ENCODE peak calls at places on chromosomes 3 and 15, in ten cellular contexts. Y is MG63; N is GM04503; M is NCI-H510A treated with DMSO at 0.1 percent for 48 hours; Z is ELR; V is activated CD4-positive, alpha-beta T cell treated with anti-CD3 and anti-CD28 coated beads, Interleukin-2, amount 10 ng/mL, durations not matched to agents 7 days and 5 days; I is GM04504; W is brain microvascular endothelial cell; F is activated gamma-delta T cell treated with Interleukin-2 at 50 U/mL for 16 hours; C is progenitor cell of endocrine pancreas. J is an unnamed sample.

GRCh38 chr3:124268355-124268754 is 276.4 kb upstream of the ROPN1 start:
- DNase-seq in V (no peak), W (no peak), M (no peak), F (no peak), I (no peak), N (no peak), C (no peak), Z (no peak), Y (no peak), J (no peak)

GRCh38 chr15:76162784-76163428 is 103.1 kb downstream of the TMEM266 start:
- DNase-seq in C (no peak), I (no peak), F (no peak), Z (no peak), Y (peak; percentile 72), M (no peak), N (no peak), V (no peak), W (no peak), J (no peak)

GRCh38 chr15:71115567-71116351 is 488 bp downstream of the THSD4 start:
- DNase-seq in I (no peak), F (no peak), C (peak; percentile 42), Y (peak; percentile 71), V (no peak), Z (peak; percentile 70), M (peak; percentile 12), N (no peak), W (peak; percentile 41), J (no peak)

GRCh38 chr3:124883766-124884473 is 3.2 kb downstream of the ITGB5 start:
- DNase-seq in M (no peak), F (no peak), C (no peak), V (no peak), I (no peak), Y (peak; percentile 55), Z (peak; percentile 82), N (no peak), W (no peak), J (no peak)

GRCh38 chr3:71087109-71088018 is 496.2 kb downstream of the FOXP1 start:
- DNase-seq in W (peak; percentile 78), M (no peak), Y (no peak), N (no peak), I (no peak), Z (peak; percentile 69), V (peak; percentile 59), C (no peak), F (peak; percentile 16), J (no peak)

GRCh38 chr3:133893683-133894333 is 1.9 kb downstream of the RAB6B start:
- DNase-seq in W (no peak), I (no peak), F (no peak), Y (no peak), V (no peak), M (no peak), C (no peak), N (no peak), Z (no peak), J (no peak)

GRCh38 chr3:141915016-141915415 is 38.6 kb downstream of the ATP1B3 start:
- DNase-seq in C (no peak), W (peak; percentile 28), N (no peak), M (no peak), Y (no peak), V (no peak), F (no peak), Z (no peak), I (no peak), J (no peak)

GRCh38 chr3:46667657-46668056 is 25.8 kb downstream of the ALS2CL start:
- DNase-seq in F (no peak), V (no peak), N (no peak), I (no peak), Y (no peak), W (no peak), M (no peak), C (no peak), Z (no peak), J (no peak)

GRCh38 chr15:92645051-92645631 is 10.4 kb downstream of the FAM174B start:
- DNase-seq in Z (no peak), F (no peak), I (no peak), V (no peak), M (no peak), C (no peak), W (no peak), N (no peak), Y (no peak), J (no peak)

GRCh38 chr3:145282505-145282904 is 878.5 kb downstream of the PLOD2 start:
- DNase-seq in C (no peak), M (no peak), Y (no peak), N (no peak), F (no peak), W (no peak), Z (no peak), I (no peak), V (no peak), J (no peak)

GRCh38 chr3:71495708-71496472 is 87.6 kb downstream of the FOXP1 start:
- DNase-seq in F (no peak), N (peak; percentile 83), Z (peak; percentile 89), C (no peak), W (peak; percentile 96), Y (peak; percentile 49), V (peak; percentile 16), I (peak; percentile 71), M (no peak), J (no peak)

GRCh38 chr3:169678122-169678521 is 14.6 kb upstream of the MECOM start:
- DNase-seq in C (no peak), M (no peak), W (no peak), I (no peak), Z (no peak), N (no peak), V (no peak), Y (no peak), F (no peak), J (no peak)

GRCh38 chr15:57563416-57563815 is 28.3 kb upstream of the MYZAP start:
- DNase-seq in C (no peak), W (no peak), M (no peak), Z (no peak), V (no peak), N (no peak), Y (no peak), F (no peak), I (no peak), J (no peak)

GRCh38 chr15:75891895-75892294 is 11.8 kb upstream of the FBXO22 start:
- DNase-seq in W (peak; percentile 92), N (peak; percentile 65), M (no peak), V (no peak), Y (peak; percentile 14), C (no peak), Z (peak; percentile 89), F (no peak), I (peak; percentile 58), J (no peak)

GRCh38 chr3:179027326-179027900 is 44.2 kb downstream of the ZMAT3 start:
- DNase-seq in I (no peak), M (no peak), Z (no peak), F (no peak), Y (no peak), C (no peak), N (no peak), W (peak; percentile 79), V (peak; percentile 30), J (no peak)

GRCh38 chr3:38226273-38226672 is 39.3 kb upstream of the SLC22A13 start:
- DNase-seq in M (no peak), Z (peak; percentile 83), V (no peak), W (peak; percentile 14), Y (no peak), F (no peak), I (no peak), C (no peak), N (peak; percentile 15), J (no peak)

GRCh38 chr3:101518421-101518871 is 5.4 kb upstream of the SENP7 start:
- DNase-seq in N (no peak), C (no peak), W (no peak), Y (no peak), I (no peak), F (peak; percentile 37), Z (peak; percentile 58), V (peak; percentile 57), M (peak; percentile 62), J (no peak)

GRCh38 chr3:131903988-131904415 is 130.8 kb downstream of the CPNE4 start:
- DNase-seq in N (peak; percentile 96), V (no peak), Z (peak; percentile 88), W (peak; percentile 91), C (no peak), I (peak; percentile 93), F (no peak), Y (peak; percentile 85), M (no peak), J (no peak)

GRCh38 chr3:100400424-100400781 is 486 bp downstream of the TOMM70 start:
- DNase-seq in I (no peak), Y (peak; percentile 35), Z (peak; percentile 50), F (peak; percentile 17), M (no peak), N (no peak), W (no peak), V (peak; percentile 50), C (peak; percentile 10), J (peak; percentile 35)

GRCh38 chr3:49305608-49306007 is 28.6 kb upstream of the C3orf62 start:
- DNase-seq in W (no peak), C (no peak), F (no peak), V (no peak), M (no peak), I (no peak), N (no peak), Z (no peak), Y (no peak), J (no peak)

GRCh38 chr3:24447836-24448235 is 46.8 kb downstream of the THRB start:
- DNase-seq in F (no peak), C (no peak), M (no peak), Y (no peak), N (no peak), I (no peak), V (no peak), W (no peak), Z (no peak), J (no peak)

GRCh38 chr15:48695088-48695834 is 49.8 kb upstream of the FBN1 start:
- DNase-seq in F (no peak), C (no peak), Z (peak; percentile 92), W (peak; percentile 87), Y (peak; percentile 71), I (peak; percentile 86), V (no peak), M (no peak), N (peak; percentile 95), J (no peak)

GRCh38 chr15:42457445-42458442 is 33.2 kb downstream of the ZNF106 start:
- DNase-seq in M (no peak), Z (peak; percentile 43), V (no peak), I (peak; percentile 84), C (no peak), Y (peak; percentile 86), W (peak; percentile 93), F (no peak), N (peak; percentile 92), J (no peak)

GRCh38 chr15:34084086-34084485 is 17.6 kb downstream of the EMC7 start:
- DNase-seq in Z (peak; percentile 54), F (no peak), W (no peak), V (no peak), C (no peak), I (peak; percentile 83), M (no peak), N (peak; percentile 75), Y (peak; percentile 87), J (no peak)

GRCh38 chr3:72312339-72312738 is 527.4 kb upstream of the PROK2 start:
- DNase-seq in Y (no peak), N (no peak), M (no peak), W (no peak), V (no peak), Z (no peak), C (no peak), F (no peak), I (no peak), J (no peak)

GRCh38 chr3:138850151-138850550 is 15.4 kb upstream of the PIK3CB start:
- DNase-seq in V (no peak), I (no peak), N (no peak), Z (peak; percentile 38), Y (peak; percentile 75), M (no peak), F (no peak), C (no peak), W (peak; percentile 19), J (no peak)

GRCh38 chr3:67526246-67526645 is 128.2 kb downstream of the SUCLG2 start:
- DNase-seq in V (no peak), N (peak; percentile 78), I (peak; percentile 68), Z (peak; percentile 66), W (peak; percentile 65), M (no peak), C (no peak), Y (peak; percentile 41), F (no peak), J (no peak)

GRCh38 chr3:149816986-149817385 is 4.0 kb downstream of the RNF13 start:
- DNase-seq in C (no peak), W (no peak), N (peak; percentile 15), I (no peak), Y (no peak), V (no peak), F (no peak), Z (peak; percentile 86), M (no peak), J (no peak)